ENCODE peak calls at places on chromosomes 12 and 14, in nine cellular contexts. One of them, this sample, is unnamed. For H3K36me3, the result is how much of the 10 kb centered on the place peaks cover.

GRCh38 chr12:59500335-59500734 is 95.5 kb upstream of the SLC16A7 start:
- DNase-seq in right atrium auricular region: no peak
- DNase-seq in CD8-positive, alpha-beta memory T cell: no peak
- DNase-seq in prostate gland: no peak
- DNase-seq in uterus: no peak
- DNase-seq in ovary: no peak
- DNase-seq in mucosa of descending colon: no peak
- DNase-seq in CD8-positive, alpha-beta T cell: no peak
- DNase-seq in aorta: no peak
- DNase-seq in this sample: no peak

GRCh38 chr12:45518516-45519235 is 210.8 kb upstream of the ARID2 start:
- DNase-seq in aorta: no peak
- DNase-seq in right atrium auricular region: no peak
- DNase-seq in prostate gland: no peak
- DNase-seq in ovary: no peak
- DNase-seq in CD8-positive, alpha-beta T cell: peak
- DNase-seq in mucosa of descending colon: peak
- DNase-seq in uterus: no peak
- DNase-seq in CD8-positive, alpha-beta memory T cell: peak
- DNase-seq in this sample: no peak

GRCh38 chr14:63388766-63389431 is 70.2 kb upstream of the GPHB5 start:
- DNase-seq in mucosa of descending colon: peak
- DNase-seq in uterus: peak
- DNase-seq in right atrium auricular region: no peak
- DNase-seq in prostate gland: peak
- DNase-seq in CD8-positive, alpha-beta T cell: peak
- DNase-seq in ovary: peak
- DNase-seq in aorta: peak
- DNase-seq in CD8-positive, alpha-beta memory T cell: peak
- DNase-seq in this sample: peak

GRCh38 chr14:78153069-78153351 is 17.2 kb upstream of the NRXN3 start:
- DNase-seq in ovary: no peak
- DNase-seq in right atrium auricular region: no peak
- DNase-seq in CD8-positive, alpha-beta T cell: no peak
- DNase-seq in prostate gland: no peak
- DNase-seq in aorta: no peak
- DNase-seq in CD8-positive, alpha-beta memory T cell: no peak
- DNase-seq in mucosa of descending colon: no peak
- DNase-seq in uterus: no peak
- DNase-seq in this sample: no peak

GRCh38 chr12:64825143-64826011 is 930 bp downstream of the TBC1D30 start:
- DNase-seq in prostate gland: no peak
- DNase-seq in ovary: no peak
- DNase-seq in CD8-positive, alpha-beta memory T cell: no peak
- DNase-seq in uterus: no peak
- DNase-seq in aorta: no peak
- DNase-seq in CD8-positive, alpha-beta T cell: no peak
- DNase-seq in right atrium auricular region: no peak
- DNase-seq in mucosa of descending colon: no peak
- DNase-seq in this sample: no peak

GRCh38 chr14:22973217-22974032 is 8.9 kb downstream of the AJUBA start:
- DNase-seq in right atrium auricular region: no peak
- DNase-seq in CD8-positive, alpha-beta T cell: no peak
- DNase-seq in prostate gland: peak
- DNase-seq in aorta: no peak
- DNase-seq in uterus: no peak
- DNase-seq in CD8-positive, alpha-beta memory T cell: no peak
- DNase-seq in mucosa of descending colon: peak
- DNase-seq in ovary: no peak
- DNase-seq in this sample: peak

GRCh38 chr12:33006106-33006505 is 109.5 kb upstream of the PKP2 start:
- DNase-seq in uterus: no peak
- DNase-seq in prostate gland: no peak
- DNase-seq in CD8-positive, alpha-beta memory T cell: no peak
- DNase-seq in CD8-positive, alpha-beta T cell: no peak
- DNase-seq in right atrium auricular region: no peak
- DNase-seq in ovary: no peak
- DNase-seq in aorta: no peak
- DNase-seq in mucosa of descending colon: no peak
- DNase-seq in this sample: no peak

GRCh38 chr14:28785096-28785952 is 18.7 kb downstream of the FOXG1 start:
- DNase-seq in right atrium auricular region: no peak
- DNase-seq in prostate gland: no peak
- DNase-seq in uterus: no peak
- DNase-seq in aorta: no peak
- DNase-seq in CD8-positive, alpha-beta memory T cell: no peak
- DNase-seq in CD8-positive, alpha-beta T cell: no peak
- DNase-seq in ovary: peak
- DNase-seq in mucosa of descending colon: no peak
- DNase-seq in this sample: no peak

GRCh38 chr12:57736743-57737466 is 1.6 kb downstream of the AGAP2 start:
- DNase-seq in ovary: no peak
- DNase-seq in mucosa of descending colon: no peak
- DNase-seq in CD8-positive, alpha-beta memory T cell: no peak
- DNase-seq in prostate gland: no peak
- DNase-seq in aorta: no peak
- DNase-seq in uterus: no peak
- DNase-seq in CD8-positive, alpha-beta T cell: no peak
- DNase-seq in right atrium auricular region: no peak
- DNase-seq in this sample: no peak

GRCh38 chr14:76904100-76904739 is 78.0 kb downstream of the LRRC74A start:
- DNase-seq in ovary: peak
- DNase-seq in right atrium auricular region: peak
- DNase-seq in uterus: peak
- DNase-seq in mucosa of descending colon: peak
- DNase-seq in CD8-positive, alpha-beta memory T cell: no peak
- DNase-seq in CD8-positive, alpha-beta T cell: no peak
- DNase-seq in aorta: peak
- DNase-seq in prostate gland: no peak
- DNase-seq in this sample: no peak

GRCh38 chr14:104370256-104370870 is 209.2 kb upstream of the C14orf180 start:
- DNase-seq in CD8-positive, alpha-beta memory T cell: no peak
- DNase-seq in prostate gland: peak
- DNase-seq in uterus: no peak
- DNase-seq in right atrium auricular region: no peak
- DNase-seq in aorta: peak
- DNase-seq in CD8-positive, alpha-beta T cell: no peak
- DNase-seq in mucosa of descending colon: peak
- DNase-seq in ovary: no peak
- DNase-seq in this sample: peak

GRCh38 chr12:71694099-71694820 is 8.4 kb downstream of the TMEM19 start:
- DNase-seq in mucosa of descending colon: peak
- DNase-seq in uterus: no peak
- DNase-seq in CD8-positive, alpha-beta T cell: no peak
- DNase-seq in prostate gland: no peak
- DNase-seq in aorta: no peak
- DNase-seq in ovary: no peak
- DNase-seq in CD8-positive, alpha-beta memory T cell: no peak
- DNase-seq in right atrium auricular region: no peak
- DNase-seq in this sample: peak

GRCh38 chr14:85252011-85252410 is 277.9 kb upstream of the FLRT2 start:
- DNase-seq in mucosa of descending colon: no peak
- DNase-seq in uterus: no peak
- DNase-seq in CD8-positive, alpha-beta memory T cell: no peak
- DNase-seq in ovary: no peak
- DNase-seq in right atrium auricular region: no peak
- DNase-seq in CD8-positive, alpha-beta T cell: no peak
- DNase-seq in prostate gland: no peak
- DNase-seq in aorta: no peak
- DNase-seq in this sample: no peak

GRCh38 chr14:102046337-102047278 is 40.2 kb downstream of the HSP90AA1 start:
- DNase-seq in prostate gland: peak
- DNase-seq in aorta: peak
- DNase-seq in CD8-positive, alpha-beta memory T cell: no peak
- DNase-seq in right atrium auricular region: peak
- DNase-seq in CD8-positive, alpha-beta T cell: no peak
- DNase-seq in ovary: peak
- DNase-seq in mucosa of descending colon: peak
- DNase-seq in uterus: peak
- DNase-seq in this sample: peak

DNA sequence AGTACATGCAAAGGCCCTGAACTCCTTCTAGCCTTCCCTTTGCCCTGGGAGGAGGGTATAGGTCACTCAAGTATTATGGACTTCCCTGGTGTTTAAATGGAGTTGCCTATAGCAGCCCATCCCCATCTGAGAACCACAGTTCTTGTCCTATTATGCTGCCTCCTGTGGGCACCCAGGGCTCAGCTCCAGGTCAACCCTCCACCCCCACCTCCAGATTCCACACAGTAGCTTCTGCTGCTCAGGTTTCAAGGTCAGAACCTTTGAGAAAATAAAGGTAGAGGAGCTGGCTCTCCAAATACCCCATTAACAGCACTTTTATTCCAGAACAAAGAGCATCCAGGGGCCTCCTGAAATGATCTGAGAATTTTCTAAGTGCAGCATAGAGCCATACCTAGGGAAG is 57.4 kb downstream of the ACTN1 start:
- DNase-seq in prostate gland: no peak
- DNase-seq in CD8-positive, alpha-beta T cell: no peak
- DNase-seq in mucosa of descending colon: no peak
- DNase-seq in aorta: no peak
- DNase-seq in uterus: no peak
- DNase-seq in right atrium auricular region: no peak
- DNase-seq in CD8-positive, alpha-beta memory T cell: no peak
- DNase-seq in ovary: no peak
- DNase-seq in this sample: no peak
- H3K36me3 ChIP-seq in prostate gland: under half
- H3K36me3 ChIP-seq in CD8-positive, alpha-beta T cell: under half
- H3K36me3 ChIP-seq in mucosa of descending colon: under half
- H3K36me3 ChIP-seq in aorta: under half
- H3K36me3 ChIP-seq in uterus: under half
- H3K36me3 ChIP-seq in right atrium auricular region: half or more
- H3K36me3 ChIP-seq in CD8-positive, alpha-beta memory T cell: under half
- H3K36me3 ChIP-seq in ovary: under half
- H3K36me3 ChIP-seq in this sample: under half

GRCh38 chr12:131009595-131010270 is 56.0 kb downstream of the ADGRD1 start:
- DNase-seq in aorta: no peak
- DNase-seq in CD8-positive, alpha-beta T cell: no peak
- DNase-seq in uterus: no peak
- DNase-seq in mucosa of descending colon: no peak
- DNase-seq in right atrium auricular region: no peak
- DNase-seq in CD8-positive, alpha-beta memory T cell: no peak
- DNase-seq in ovary: no peak
- DNase-seq in prostate gland: no peak
- DNase-seq in this sample: no peak

GRCh38 chr12:131010376-131011131 is 56.8 kb downstream of the ADGRD1 start:
- DNase-seq in aorta: no peak
- DNase-seq in ovary: no peak
- DNase-seq in prostate gland: no peak
- DNase-seq in uterus: no peak
- DNase-seq in right atrium auricular region: no peak
- DNase-seq in mucosa of descending colon: no peak
- DNase-seq in CD8-positive, alpha-beta T cell: no peak
- DNase-seq in CD8-positive, alpha-beta memory T cell: no peak
- DNase-seq in this sample: no peak

GRCh38 chr12:131012279-131013069 is 58.8 kb downstream of the ADGRD1 start:
- DNase-seq in CD8-positive, alpha-beta memory T cell: no peak
- DNase-seq in right atrium auricular region: no peak
- DNase-seq in CD8-positive, alpha-beta T cell: no peak
- DNase-seq in prostate gland: no peak
- DNase-seq in uterus: no peak
- DNase-seq in aorta: peak
- DNase-seq in mucosa of descending colon: no peak
- DNase-seq in ovary: no peak
- DNase-seq in this sample: no peak

GRCh38 chr12:131013118-131013517 is 59.4 kb downstream of the ADGRD1 start:
- DNase-seq in uterus: no peak
- DNase-seq in CD8-positive, alpha-beta T cell: no peak
- DNase-seq in mucosa of descending colon: no peak
- DNase-seq in aorta: peak
- DNase-seq in right atrium auricular region: no peak
- DNase-seq in prostate gland: no peak
- DNase-seq in ovary: no peak
- DNase-seq in CD8-positive, alpha-beta memory T cell: no peak
- DNase-seq in this sample: no peak

DNA sequence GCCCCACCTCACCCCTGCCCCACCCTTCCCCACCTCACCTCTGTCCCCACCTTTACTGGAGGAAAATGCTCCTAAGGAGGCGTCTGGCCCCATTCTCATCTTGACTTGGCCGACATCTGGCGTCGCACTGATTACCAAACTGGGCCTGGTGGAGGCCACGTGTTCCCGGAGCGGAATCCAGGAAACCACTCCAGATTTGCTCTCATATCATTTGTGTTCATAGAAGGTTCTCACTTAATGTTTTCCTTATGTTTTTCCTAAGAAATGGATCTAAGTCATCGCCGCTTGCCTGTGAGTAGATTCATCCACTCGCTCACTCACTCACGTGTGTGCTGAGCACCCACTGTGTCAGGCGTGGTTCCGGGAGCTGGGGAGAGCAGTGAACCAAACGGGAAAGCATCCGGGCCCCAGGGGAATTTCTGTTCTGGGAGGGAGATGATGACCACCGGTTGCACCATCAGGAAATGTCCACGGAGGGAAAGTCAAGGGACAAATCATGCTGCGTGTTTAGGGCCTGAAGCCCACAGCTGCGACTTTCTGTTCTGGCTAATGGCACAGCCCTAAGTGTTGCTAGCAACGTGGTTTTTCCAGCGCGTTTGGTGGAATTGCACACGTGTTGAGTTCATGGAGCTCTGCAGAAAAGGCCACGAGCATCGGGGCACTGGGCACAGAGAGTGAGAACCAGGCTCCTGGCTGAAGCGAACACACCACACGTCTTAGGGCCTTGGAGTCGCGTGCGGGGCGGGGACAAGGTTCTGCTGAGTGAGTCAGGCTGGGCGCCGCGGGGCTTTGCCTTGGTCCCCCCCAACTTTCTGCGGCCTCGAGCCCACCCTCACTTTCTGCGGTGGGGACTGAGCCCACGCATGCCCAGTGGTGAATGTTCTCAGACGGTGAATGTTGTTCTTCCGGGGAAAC is 57.7 kb downstream of the ADGRD1 start:
- DNase-seq in aorta: peak
- DNase-seq in CD8-positive, alpha-beta memory T cell: no peak
- DNase-seq in ovary: no peak
- DNase-seq in prostate gland: no peak
- DNase-seq in uterus: peak
- DNase-seq in mucosa of descending colon: no peak
- DNase-seq in CD8-positive, alpha-beta T cell: no peak
- DNase-seq in right atrium auricular region: peak
- DNase-seq in this sample: no peak
- H3K36me3 ChIP-seq in aorta: under half
- H3K36me3 ChIP-seq in CD8-positive, alpha-beta memory T cell: under half
- H3K36me3 ChIP-seq in ovary: under half
- H3K36me3 ChIP-seq in prostate gland: under half
- H3K36me3 ChIP-seq in uterus: under half
- H3K36me3 ChIP-seq in mucosa of descending colon: under half
- H3K36me3 ChIP-seq in CD8-positive, alpha-beta T cell: under half
- H3K36me3 ChIP-seq in right atrium auricular region: half or more
- H3K36me3 ChIP-seq in this sample: under half

GRCh38 chr14:75133597-75133996 is 6.7 kb upstream of the NEK9 start:
- DNase-seq in aorta: no peak
- DNase-seq in CD8-positive, alpha-beta memory T cell: no peak
- DNase-seq in CD8-positive, alpha-beta T cell: no peak
- DNase-seq in right atrium auricular region: no peak
- DNase-seq in ovary: no peak
- DNase-seq in prostate gland: no peak
- DNase-seq in uterus: no peak
- DNase-seq in mucosa of descending colon: no peak
- DNase-seq in this sample: no peak
- H3K36me3 ChIP-seq in aorta: under half
- H3K36me3 ChIP-seq in CD8-positive, alpha-beta memory T cell: under half
- H3K36me3 ChIP-seq in CD8-positive, alpha-beta T cell: under half
- H3K36me3 ChIP-seq in right atrium auricular region: under half
- H3K36me3 ChIP-seq in ovary: under half
- H3K36me3 ChIP-seq in prostate gland: under half
- H3K36me3 ChIP-seq in uterus: under half
- H3K36me3 ChIP-seq in mucosa of descending colon: under half
- H3K36me3 ChIP-seq in this sample: under half

GRCh38 chr12:112479413-112479812 is 60.7 kb downstream of the PTPN11 start:
- DNase-seq in right atrium auricular region: no peak
- DNase-seq in mucosa of descending colon: no peak
- DNase-seq in aorta: no peak
- DNase-seq in CD8-positive, alpha-beta memory T cell: no peak
- DNase-seq in ovary: no peak
- DNase-seq in uterus: no peak
- DNase-seq in CD8-positive, alpha-beta T cell: no peak
- DNase-seq in prostate gland: no peak
- DNase-seq in this sample: no peak
- H3K36me3 ChIP-seq in right atrium auricular region: half or more
- H3K36me3 ChIP-seq in mucosa of descending colon: under half
- H3K36me3 ChIP-seq in aorta: under half
- H3K36me3 ChIP-seq in CD8-positive, alpha-beta memory T cell: half or more
- H3K36me3 ChIP-seq in ovary: under half
- H3K36me3 ChIP-seq in uterus: under half
- H3K36me3 ChIP-seq in CD8-positive, alpha-beta T cell: under half
- H3K36me3 ChIP-seq in prostate gland: under half
- H3K36me3 ChIP-seq in this sample: under half

This sample was measured in colonic mucosa.